ENCODE peak calls at places on chromosomes 6 and 20, in five cellular contexts. Y, M, X, E and U are unnamed samples.

GRCh38 chr6:159112714-159113113 is 56.5 kb upstream of the FNDC1 start:
- DNase-seq in Y (no peak), M (no peak), X (no peak), E (no peak), U (no peak)

GRCh38 chr6:150403458-150404245 is 34.8 kb downstream of the IYD start:
- DNase-seq in Y (no peak), M (peak), X (peak), E (no peak), U (peak)

GRCh38 chr6:16757332-16757731 is 3.9 kb downstream of the ATXN1 start:
- DNase-seq in Y (no peak), M (peak), X (no peak), E (no peak), U (no peak)

GRCh38 chr20:4099905-4100675 is 84.7 kb upstream of the RNF24 start:
- DNase-seq in Y (no peak), M (peak), X (no peak), E (no peak), U (no peak)

GRCh38 chr6:135280375-135281136 is 99.4 kb downstream of the MYB start:
- DNase-seq in Y (peak), M (peak), X (peak), E (no peak), U (no peak)

GRCh38 chr6:105573138-105573537 is 170.3 kb upstream of the PREP start:
- DNase-seq in Y (no peak), M (peak), X (peak), E (no peak), U (no peak)

GRCh38 chr6:77092971-77093370 is 370.3 kb downstream of the HTR1B start:
- DNase-seq in Y (peak), M (peak), X (peak), E (no peak), U (peak)

GRCh38 chr20:57432874-57433491 is 41.8 kb downstream of the RBM38 start:
- DNase-seq in Y (no peak), M (no peak), X (peak), E (no peak), U (no peak)

GRCh38 chr6:157533397-157533814 is 152.4 kb downstream of the ZDHHC14 start:
- DNase-seq in Y (no peak), M (no peak), X (no peak), E (no peak), U (no peak)

GRCh38 chr20:62832212-62832922 is 15.5 kb downstream of the COL9A3 start:
- DNase-seq in Y (no peak), M (no peak), X (no peak), E (peak), U (no peak)

GRCh38 chr20:6061544-6061943 is 7.7 kb upstream of the LRRN4 start:
- DNase-seq in Y (no peak), M (no peak), X (no peak), E (no peak), U (no peak)

GRCh38 chr6:7730003-7730402 is 4.1 kb downstream of the BMP6 start:
- DNase-seq in Y (no peak), M (no peak), X (no peak), E (no peak), U (no peak)

GRCh38 chr6:3023663-3024483 is 24.2 kb downstream of the NQO2 start:
- DNase-seq in Y (peak), M (peak), X (peak), E (peak), U (peak)

GRCh38 chr6:37287519-37288157 is 29.7 kb upstream of the TMEM217 start:
- DNase-seq in Y (no peak), M (no peak), X (no peak), E (no peak), U (no peak)

GRCh38 chr20:63548992-63549391 is 1.4 kb upstream of the SRMS start:
- DNase-seq in Y (no peak), M (no peak), X (no peak), E (no peak), U (no peak)

GRCh38 chr6:39821739-39822532 is 29.8 kb downstream of the DAAM2 start:
- DNase-seq in Y (no peak), M (no peak), X (peak), E (no peak), U (no peak)
- H3K4me3 ChIP-seq in Y (no peak), M (peak), X (no peak), E (no peak), U (no peak)

GRCh38 chr20:23770384-23770783 is 19.6 kb upstream of the CST1 start:
- DNase-seq in Y (no peak), M (no peak), X (no peak), E (no peak), U (no peak)

GRCh38 chr20:23774081-23774480 is 23.3 kb upstream of the CST1 start:
- DNase-seq in Y (no peak), M (no peak), X (no peak), E (no peak), U (no peak)

GRCh38 chr20:23776067-23776771 is 25.5 kb upstream of the CST1 start:
- DNase-seq in Y (no peak), M (peak), X (no peak), E (no peak), U (no peak)

GRCh38 chr20:23773579-23773978 is 22.8 kb upstream of the CST1 start:
- DNase-seq in Y (no peak), M (no peak), X (no peak), E (no peak), U (no peak)

DNA sequence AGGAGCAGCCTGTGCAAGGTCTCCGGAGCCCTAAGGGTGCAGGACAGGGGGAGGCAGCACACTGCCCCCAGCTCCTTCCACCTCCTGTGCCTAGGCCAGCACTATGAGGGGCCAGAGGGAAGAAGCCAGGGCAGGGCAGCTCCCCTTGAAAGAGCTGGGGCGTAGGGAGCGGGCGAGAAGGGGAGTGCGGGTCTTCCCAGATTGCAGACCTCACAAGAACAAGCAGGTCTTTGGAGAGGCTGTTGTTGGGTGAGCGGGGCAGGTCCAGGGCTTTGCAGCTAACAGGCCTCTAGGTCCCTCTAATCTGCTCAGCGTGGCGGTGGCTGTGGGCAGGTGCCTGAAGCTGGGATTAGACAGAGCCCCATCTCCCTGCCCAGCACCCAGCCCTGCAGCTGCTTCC is 22.4 kb upstream of the CST1 start:
- DNase-seq in Y (no peak), M (no peak), X (no peak), E (no peak), U (no peak)
- TF ChIP-seq CTCF in Y (no peak), M (no peak), X (no peak), E (no peak), U (no peak)

GRCh38 chr6:161701051-161701450 is 427.2 kb upstream of the AGPAT4 start:
- DNase-seq in Y (no peak), M (no peak), X (no peak), E (no peak), U (no peak)
- H3K4me3 ChIP-seq in Y (no peak), M (no peak), X (no peak), E (no peak), U (no peak)

GRCh38 chr20:41412324-41412723 is 45.7 kb upstream of the EMILIN3 start:
- DNase-seq in Y (no peak), M (no peak), X (no peak), E (no peak), U (no peak)
- TF ChIP-seq CTCF in Y (no peak), M (no peak), X (no peak), E (no peak), U (no peak)